ENCODE peak calls at places on chromosomes 12 and 14, in five cellular contexts. S is cardiac fibroblast, A is tibial artery, B is lower leg skin, C is ovary. U is an unnamed sample.

GRCh38 chr14:91444335-91445020 is 26.9 kb upstream of the CCDC88C start:
- DNase-seq in S (no peak), A (no peak), B (no peak), C (no peak), U (no peak)

GRCh38 chr14:101595349-101595748 is 34.1 kb downstream of the DIO3 start:
- DNase-seq in S (no peak), A (no peak), B (no peak), C (peak; percentile 6), U (no peak)

GRCh38 chr14:46663382-46663781 is 11.8 kb upstream of the RPL10L start:
- DNase-seq in S (no peak), A (no peak), B (no peak), C (no peak), U (no peak)

GRCh38 chr12:66321433-66321832 is 19.1 kb downstream of the HELB start:
- DNase-seq in S (no peak), A (no peak), B (no peak), C (no peak), U (no peak)

GRCh38 chr14:104428860-104429259 is 150.7 kb upstream of the C14orf180 start:
- DNase-seq in S (no peak), A (no peak), B (no peak), C (no peak), U (no peak)

GRCh38 chr14:79825046-79825521 is 386.2 kb downstream of the DIO2 start:
- DNase-seq in S (peak; percentile 74), A (peak; percentile 24), B (peak; percentile 52), C (no peak), U (peak; percentile 6)

GRCh38 chr14:23910081-23910875 is 43.3 kb upstream of the DHRS4 start:
- DNase-seq in S (peak; percentile 53), A (peak; percentile 29), B (no peak), C (peak; percentile 45), U (peak; percentile 54)

GRCh38 chr12:46944771-46945170 is 119.0 kb upstream of the SLC38A4 start:
- DNase-seq in S (no peak), A (no peak), B (no peak), C (no peak), U (no peak)

GRCh38 chr14:103028161-103028767 is 29.1 kb downstream of the CDC42BPB start:
- DNase-seq in S (no peak), A (no peak), B (no peak), C (no peak), U (no peak)

GRCh38 chr14:77037886-77038511 is 9.5 kb upstream of the IRF2BPL start:
- DNase-seq in S (no peak), A (peak; percentile 34), B (no peak), C (peak; percentile 55), U (no peak)

GRCh38 chr14:81942071-81942470 is 408.4 kb upstream of the SEL1L start:
- DNase-seq in S (no peak), A (no peak), B (no peak), C (no peak), U (no peak)

GRCh38 chr14:89429206-89430091 is 12.4 kb upstream of the FOXN3 start:
- DNase-seq in S (no peak), A (no peak), B (no peak), C (no peak), U (no peak)

GRCh38 chr12:15435597-15435996 is 113.3 kb downstream of the PTPRO start:
- DNase-seq in S (peak; percentile 2), A (no peak), B (no peak), C (no peak), U (peak; percentile 5)

GRCh38 chr14:79608426-79608825 is 602.9 kb downstream of the DIO2 start:
- DNase-seq in S (no peak), A (no peak), B (no peak), C (no peak), U (no peak)

GRCh38 chr12:69464433-69464832 is 5.8 kb upstream of the FRS2 start:
- DNase-seq in S (no peak), A (no peak), B (no peak), C (no peak), U (no peak)

DNA sequence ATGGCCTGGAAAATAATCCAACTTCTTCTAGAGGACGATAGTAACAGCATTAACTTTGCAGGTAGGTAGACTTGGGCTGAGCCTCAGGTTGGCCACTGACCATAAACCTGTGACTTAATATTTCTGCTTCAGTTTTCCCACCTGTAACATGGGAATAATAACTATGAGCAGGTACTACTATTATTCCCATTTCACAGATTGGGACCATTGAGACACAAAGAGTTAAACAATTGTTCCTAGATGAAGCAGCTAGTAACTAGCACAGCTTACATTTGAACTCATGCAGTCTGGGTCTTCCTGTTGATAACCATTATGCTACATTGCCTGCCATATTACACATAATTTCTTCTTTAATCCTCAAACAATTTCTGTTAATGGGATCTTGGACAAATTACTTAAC is 217.7 kb downstream of the NUAK1 start:
- DNase-seq in S (no peak), A (no peak), B (no peak), C (no peak), U (no peak)
- TF ChIP-seq CTCF in S (no peak), A (no peak), B (no peak), C (no peak), U (no peak)

GRCh38 chr12:93244514-93245077 is 133.1 kb upstream of the NUDT4 start:
- DNase-seq in S (no peak), A (no peak), B (no peak), C (no peak), U (no peak)
- H3K4me3 ChIP-seq in S (no peak overlapping the region), A (no peak overlapping the region), B (no peak overlapping the region), C (no peak overlapping the region), U (no peak overlapping the region)

GRCh38 chr12:120797677-120798642 is 72.3 kb downstream of the ACADS start:
- DNase-seq in S (no peak), A (no peak), B (no peak), C (no peak), U (no peak)
- TF ChIP-seq CTCF in S (no peak), A (no peak), B (no peak), C (no peak), U (no peak)

GRCh38 chr14:41130274-41130673 is 476.4 kb upstream of the LRFN5 start:
- DNase-seq in S (no peak), A (no peak), B (no peak), C (no peak), U (no peak)
- H3K4me3 ChIP-seq in S (no peak overlapping the region), A (no peak overlapping the region), B (no peak overlapping the region), C (no peak overlapping the region), U (no peak overlapping the region)

DNA sequence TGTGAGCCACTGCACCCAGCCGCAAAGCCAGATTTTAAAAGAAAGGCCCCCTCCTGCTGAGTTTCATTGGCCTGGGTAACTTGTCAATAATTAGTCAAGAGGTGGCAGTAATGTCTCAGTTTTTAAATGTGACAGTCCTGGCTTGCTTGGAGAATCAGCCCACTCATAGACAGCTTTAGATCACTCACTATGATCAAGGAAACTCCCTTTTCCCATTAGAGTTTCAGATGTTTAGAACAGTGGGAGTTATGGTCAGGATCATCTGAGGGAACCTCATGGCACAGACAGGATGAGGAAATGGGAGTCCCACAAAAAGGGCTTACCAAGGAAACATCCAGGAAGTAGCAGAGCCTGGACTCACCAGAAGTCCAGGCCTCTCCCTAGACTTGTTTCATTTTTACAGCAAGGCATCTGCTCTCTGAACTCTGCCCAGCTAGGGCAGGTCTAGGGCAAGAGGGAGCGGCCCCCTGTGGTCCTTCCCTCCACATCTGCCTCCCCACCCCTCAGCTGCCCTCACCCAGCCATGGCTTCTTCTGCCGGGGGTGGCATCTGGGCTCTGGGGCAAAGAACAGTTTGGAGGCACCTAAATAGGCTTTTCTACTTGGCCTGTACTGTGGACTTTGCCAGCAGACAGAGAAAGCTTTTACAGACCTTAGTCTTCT is 11.2 kb downstream of the BCL2L14 start:
- DNase-seq in S (peak; percentile 68), A (no peak), B (no peak), C (no peak), U (peak; percentile 58)
- TF ChIP-seq CTCF in S (no peak), A (peak; percentile 48), B (no peak), C (no peak), U (peak; percentile 48)

GRCh38 chr12:53347905-53348304 is 11.8 kb upstream of the SP7 start:
- DNase-seq in S (no peak), A (no peak), B (no peak), C (no peak), U (no peak)
- H3K4me3 ChIP-seq in S (no peak overlapping the region), A (no peak overlapping the region), B (no peak overlapping the region), C (no peak overlapping the region), U (no peak overlapping the region)

GRCh38 chr12:49489720-49490119 is 49.1 kb upstream of the KCNH3 start:
- DNase-seq in S (peak; percentile 76), A (no peak), B (no peak), C (no peak), U (no peak)
- TF ChIP-seq CTCF in S (peak; percentile 37), A (no peak), B (no peak), C (no peak), U (no peak)

DNA sequence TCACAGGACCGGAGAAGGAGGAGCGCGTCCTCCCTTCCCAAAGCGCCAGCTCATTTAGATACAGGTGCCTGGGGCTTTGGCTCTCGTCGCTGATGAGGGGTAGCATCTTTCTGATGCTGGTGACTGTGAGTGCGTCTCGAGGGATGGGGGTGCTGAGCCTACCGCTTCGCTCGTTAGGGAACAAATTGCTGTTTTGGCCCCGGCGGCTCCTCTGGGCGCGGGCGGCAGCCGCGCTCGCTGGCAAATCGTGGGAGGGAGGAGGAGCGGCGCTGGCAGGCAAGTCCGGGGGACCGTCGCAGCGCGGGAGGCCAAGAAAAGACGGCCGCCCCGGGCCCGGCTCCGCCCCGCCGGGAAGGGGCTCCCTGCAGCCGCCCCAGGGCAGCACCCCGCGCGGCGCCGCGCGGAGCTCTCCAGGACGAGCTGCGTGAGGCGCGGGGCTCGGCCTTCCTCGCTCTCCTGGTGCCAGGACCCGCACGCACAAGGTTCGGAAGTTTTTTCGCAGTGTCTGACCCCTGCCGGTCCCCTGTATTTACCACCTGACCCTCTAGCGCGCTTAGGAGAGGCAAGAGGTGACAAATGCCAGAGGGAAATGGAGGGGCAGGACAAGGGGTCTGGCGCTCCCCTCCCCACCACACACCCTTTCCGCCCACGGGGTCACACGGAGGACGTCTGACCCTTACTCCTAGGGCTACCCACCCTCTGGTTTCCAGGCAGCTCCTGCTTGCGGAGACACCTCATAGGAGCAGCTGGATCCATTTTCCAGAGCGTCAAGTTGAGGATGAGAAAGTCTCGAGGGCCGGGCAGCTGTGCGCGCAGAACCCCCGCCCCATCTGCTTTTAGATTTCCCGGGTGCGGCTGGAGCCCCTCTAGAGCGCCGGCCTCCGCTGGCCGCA is 875 bp upstream of the KCNH3 start:
- DNase-seq in S (no peak), A (no peak), B (no peak), C (no peak), U (no peak)
- H3K4me3 ChIP-seq in S (peak overlapping the region; percentile 28), A (peak overlapping the region; percentile 39), B (peak overlapping the region; percentile 22), C (peak overlapping the region; percentile 45), U (peak overlapping the region; percentile 35)

GRCh38 chr12:125169451-125169850 is 104.2 kb downstream of the AACS start:
- DNase-seq in S (no peak), A (no peak), B (no peak), C (no peak), U (no peak)

GRCh38 chr12:125172231-125172850 is 107.1 kb downstream of the AACS start:
- DNase-seq in S (no peak), A (no peak), B (no peak), C (no peak), U (no peak)

GRCh38 chr12:125167658-125168057 is 102.4 kb downstream of the AACS start:
- DNase-seq in S (no peak), A (no peak), B (no peak), C (no peak), U (no peak)

GRCh38 chr12:125171267-125171666 is 106.0 kb downstream of the AACS start:
- DNase-seq in S (no peak), A (no peak), B (no peak), C (no peak), U (no peak)

DNA sequence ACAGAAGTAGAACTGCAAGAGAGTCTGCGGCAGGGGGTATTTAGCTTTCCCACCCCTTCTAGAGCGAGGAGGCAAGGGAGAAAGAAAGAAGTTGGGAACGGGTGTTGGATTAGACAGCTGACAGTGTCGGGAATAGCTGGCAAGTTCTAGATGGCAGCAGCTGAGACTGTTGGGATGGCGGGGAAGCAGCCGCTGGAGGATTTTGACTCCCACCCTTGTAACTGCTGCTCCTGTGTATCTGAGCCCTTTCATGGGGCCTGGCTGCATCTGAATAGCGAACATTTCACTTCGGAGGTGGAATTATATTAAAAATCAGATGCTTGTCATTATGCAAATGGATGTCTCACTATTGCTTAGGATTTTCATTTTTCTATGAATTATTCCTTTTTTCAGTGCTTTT is 104.6 kb downstream of the AACS start:
- DNase-seq in S (no peak), A (no peak), B (no peak), C (no peak), U (no peak)
- TF ChIP-seq CTCF in S (no peak), A (no peak), B (no peak), C (no peak), U (no peak)